ENCODE peak calls at places on chromosomes 12 and 14, in ten cellular contexts. V is CD8-positive, alpha-beta T cell; A is activated CD8-positive, alpha-beta T cell treated with anti-CD3 and anti-CD28 coated beads, Interleukin-2, amount 10 ng/mL, durations not matched to agents 7 days and 5 days; N is uterus; Z is NCI-H748 treated with DMSO at 0.1 percent for 48 hours; I is cardiac fibroblast; S is neural crest cell; J is left cardiac atrium; X is pancreas; P is activated CD4-positive, alpha-beta T cell treated with anti-CD3 and anti-CD28 coated beads for 1 hour. G is an unnamed sample.

GRCh38 chr14:58488550-58488949 is 61.0 kb downstream of the KIAA0586 start:
- DNase-seq in V (no peak), A (no peak), N (no peak), Z (no peak), I (peak; percentile 34), S (no peak), J (no peak), X (no peak), P (no peak), G (no peak)

GRCh38 chr14:55446833-55447232 is 6.4 kb upstream of the TBPL2 start:
- DNase-seq in V (no peak), A (no peak), N (no peak), Z (no peak), I (peak; percentile 90), S (no peak), J (no peak), X (no peak), P (no peak), G (no peak)

GRCh38 chr12:45388545-45388944 is 172.7 kb downstream of the ANO6 start:
- DNase-seq in V (no peak), A (no peak), N (peak; percentile 35), Z (peak; percentile 14), I (peak; percentile 76), S (peak; percentile 8), J (no peak), X (no peak), P (no peak), G (no peak)

GRCh38 chr12:53502331-53502730 is 1.2 kb downstream of the TARBP2 start:
- DNase-seq in V (no peak), A (no peak), N (peak; percentile 67), Z (no peak), I (peak; percentile 85), S (no peak), J (no peak), X (no peak), P (no peak), G (no peak)

GRCh38 chr12:53820503-53820902 is 68.7 kb upstream of the CISTR start:
- DNase-seq in V (no peak), A (no peak), N (no peak), Z (no peak), I (no peak), S (no peak), J (no peak), X (no peak), P (no peak), G (no peak)

GRCh38 chr14:43135877-43136411 is 1371.1 kb downstream of the FSCB start:
- DNase-seq in V (no peak), A (no peak), N (no peak), Z (no peak), I (no peak), S (no peak), J (no peak), X (peak; percentile 51), P (no peak), G (no peak)

GRCh38 chr14:69282448-69282847 is 22.5 kb downstream of the GALNT16 start:
- DNase-seq in V (no peak), A (no peak), N (no peak), Z (no peak), I (no peak), S (no peak), J (no peak), X (no peak), P (no peak), G (no peak)

GRCh38 chr12:103813426-103813825 is 27.6 kb downstream of the NT5DC3 start:
- DNase-seq in V (no peak), A (no peak), N (no peak), Z (no peak), I (no peak), S (no peak), J (no peak), X (no peak), P (no peak), G (no peak)

GRCh38 chr14:51328942-51329350 is 88.9 kb downstream of the TMX1 start:
- DNase-seq in V (no peak), A (no peak), N (no peak), Z (no peak), I (peak; percentile 47), S (no peak), J (no peak), X (no peak), P (no peak), G (no peak)

GRCh38 chr12:29026419-29026818 is 122.7 kb upstream of the FAR2 start:
- DNase-seq in V (no peak), A (no peak), N (no peak), Z (no peak), I (no peak), S (no peak), J (no peak), X (no peak), P (no peak), G (no peak)

GRCh38 chr12:6306599-6307220 is 3.8 kb upstream of the PLEKHG6 start:
- DNase-seq in V (no peak), A (no peak), N (no peak), Z (no peak), I (no peak), S (no peak), J (no peak), X (peak; percentile 26), P (no peak), G (no peak)

GRCh38 chr14:50311337-50311973 is 574 bp downstream of the L2HGDH start:
- DNase-seq in V (no peak), A (no peak), N (no peak), Z (no peak), I (peak; percentile 31), S (no peak), J (no peak), X (no peak), P (no peak), G (no peak)

GRCh38 chr14:100271247-100271939 is 32.4 kb downstream of the YY1 start:
- DNase-seq in V (peak; percentile 35), A (no peak), N (no peak), Z (no peak), I (peak; percentile 45), S (no peak), J (no peak), X (no peak), P (no peak), G (peak; percentile 16)

GRCh38 chr12:124456652-124457152 is 110.7 kb downstream of the NCOR2 start:
- DNase-seq in V (peak; percentile 61), A (peak; percentile 74), N (no peak), Z (no peak), I (no peak), S (no peak), J (peak; percentile 62), X (no peak), P (no peak), G (peak; percentile 35)

GRCh38 chr12:59179231-59179630 is 258.9 kb upstream of the LRIG3 start:
- DNase-seq in V (no peak), A (no peak), N (no peak), Z (no peak), I (no peak), S (no peak), J (no peak), X (no peak), P (no peak), G (no peak)

GRCh38 chr14:102255401-102256190 is 49.4 kb downstream of the MOK start:
- DNase-seq in V (no peak), A (no peak), N (peak; percentile 34), Z (no peak), I (peak; percentile 85), S (no peak), J (peak; percentile 64), X (no peak), P (no peak), G (no peak)

GRCh38 chr12:121427556-121428055 is 27.7 kb downstream of the RNF34 start:
- DNase-seq in V (no peak), A (no peak), N (no peak), Z (no peak), I (no peak), S (no peak), J (no peak), X (no peak), P (no peak), G (no peak)

GRCh38 chr12:45379261-45379660 is 163.4 kb downstream of the ANO6 start:
- DNase-seq in V (no peak), A (no peak), N (no peak), Z (no peak), I (peak; percentile 50), S (no peak), J (no peak), X (no peak), P (no peak), G (no peak)

GRCh38 chr12:132043770-132044467 is 94.2 kb downstream of the EP400 start:
- DNase-seq in V (no peak), A (no peak), N (no peak), Z (no peak), I (no peak), S (no peak), J (no peak), X (no peak), P (no peak), G (no peak)

GRCh38 chr14:67526181-67526580 is 6.9 kb upstream of the PLEKHH1 start:
- DNase-seq in V (no peak), A (no peak), N (no peak), Z (no peak), I (no peak), S (no peak), J (no peak), X (no peak), P (no peak), G (no peak)

GRCh38 chr14:47691829-47692228 is 16.4 kb upstream of the MDGA2 start:
- DNase-seq in V (no peak), A (no peak), N (no peak), Z (no peak), I (no peak), S (no peak), J (no peak), X (no peak), P (no peak), G (no peak)

GRCh38 chr12:92064420-92064819 is 81.2 kb downstream of the BTG1 start:
- DNase-seq in V (no peak), A (no peak), N (no peak), Z (peak; percentile 75), I (no peak), S (no peak), J (no peak), X (no peak), P (no peak), G (no peak)

GRCh38 chr14:101112351-101113107 is 209.0 kb upstream of the RTL1 start:
- DNase-seq in V (no peak), A (no peak), N (no peak), Z (no peak), I (no peak), S (no peak), J (peak; percentile 7), X (no peak), P (no peak), G (no peak)

GRCh38 chr14:24171422-24172260 is at the start of gene REC8:
- DNase-seq in V (peak; percentile 91), A (peak; percentile 85), N (peak; percentile 50), Z (peak; percentile 84), I (peak; percentile 88), S (peak; percentile 94), J (peak; percentile 81), X (no peak), P (peak; percentile 51), G (peak; percentile 73)